ENCODE peak calls at places on chromosomes 12 and 14, in ten cellular contexts. I is PC-9; S is effector memory CD4-positive, alpha-beta T cell; V is esophagus squamous epithelium; P is tibial nerve; G is CD8-positive, alpha-beta memory T cell; D is neural progenitor cell; C is A549; J is WERI-Rb-1; N is upper lobe of right lung. U is an unnamed sample.

GRCh38 chr14:102234331-102235264 is 70.4 kb downstream of the MOK start:
- DNase-seq in I (no peak), S (no peak), V (no peak), P (no peak), G (no peak), D (no peak), C (no peak), J (peak; percentile 42), N (no peak), U (no peak)

GRCh38 chr12:45192041-45192695 is 23.7 kb upstream of the ANO6 start:
- DNase-seq in I (peak; percentile 9), S (no peak), V (no peak), P (no peak), G (no peak), D (peak; percentile 9), C (peak; percentile 62), J (no peak), N (no peak), U (no peak)

GRCh38 chr14:102899516-102899900 is 23.0 kb upstream of the AMN start:
- DNase-seq in I (no peak), S (no peak), V (no peak), P (no peak), G (no peak), D (no peak), C (no peak), J (no peak), N (peak; percentile 35), U (no peak)

GRCh38 chr12:52310622-52311281 is 10.4 kb downstream of the KRT83 start:
- DNase-seq in I (no peak), S (no peak), V (no peak), P (no peak), G (no peak), D (no peak), C (no peak), J (no peak), N (no peak), U (no peak)

GRCh38 chr12:45503887-45504286 is 225.6 kb upstream of the ARID2 start:
- DNase-seq in I (no peak), S (no peak), V (no peak), P (no peak), G (no peak), D (no peak), C (no peak), J (no peak), N (no peak), U (no peak)

GRCh38 chr12:88111074-88111652 is 30.7 kb downstream of the CEP290 start:
- DNase-seq in I (no peak), S (no peak), V (no peak), P (no peak), G (no peak), D (peak; percentile 8), C (peak; percentile 20), J (no peak), N (no peak), U (no peak)

GRCh38 chr12:110862331-110862730 is 15.5 kb downstream of the CCDC63 start:
- DNase-seq in I (no peak), S (no peak), V (no peak), P (no peak), G (no peak), D (peak; percentile 83), C (no peak), J (no peak), N (no peak), U (no peak)

GRCh38 chr12:106133136-106134087 is 5.3 kb downstream of the NUAK1 start:
- DNase-seq in I (peak; percentile 39), S (no peak), V (no peak), P (no peak), G (no peak), D (peak; percentile 40), C (peak; percentile 48), J (no peak), N (no peak), U (no peak)

GRCh38 chr12:51635371-51635770 is 44.3 kb downstream of the SCN8A start:
- DNase-seq in I (no peak), S (no peak), V (no peak), P (no peak), G (no peak), D (no peak), C (no peak), J (no peak), N (no peak), U (no peak)

GRCh38 chr12:99600388-99600787 is 47.2 kb upstream of the GARIN6 start:
- DNase-seq in I (no peak), S (no peak), V (no peak), P (no peak), G (no peak), D (peak; percentile 5), C (no peak), J (no peak), N (no peak), U (no peak)

GRCh38 chr14:99602054-99602787 is 1.8 kb downstream of the CCDC85C start:
- DNase-seq in I (no peak), S (no peak), V (no peak), P (no peak), G (no peak), D (peak; percentile 30), C (no peak), J (no peak), N (peak; percentile 79), U (no peak)

GRCh38 chr14:92986254-92987147 is 63.6 kb downstream of the CHGA start:
- DNase-seq in I (peak; percentile 16), S (no peak), V (no peak), P (no peak), G (peak; percentile 30), D (no peak), C (peak; percentile 53), J (no peak), N (no peak), U (no peak)

GRCh38 chr14:99590746-99591555 is 13.1 kb downstream of the CCDC85C start:
- DNase-seq in I (no peak), S (no peak), V (no peak), P (no peak), G (no peak), D (no peak), C (no peak), J (no peak), N (no peak), U (peak; percentile 62)

GRCh38 chr12:84996759-84997158 is 39.3 kb downstream of the TSPAN19 start:
- DNase-seq in I (no peak), S (no peak), V (no peak), P (no peak), G (no peak), D (no peak), C (no peak), J (no peak), N (no peak), U (no peak)

GRCh38 chr12:107102294-107102693 is 8.9 kb upstream of the CRY1 start:
- DNase-seq in I (no peak), S (no peak), V (no peak), P (no peak), G (no peak), D (no peak), C (no peak), J (no peak), N (no peak), U (no peak)

DNA sequence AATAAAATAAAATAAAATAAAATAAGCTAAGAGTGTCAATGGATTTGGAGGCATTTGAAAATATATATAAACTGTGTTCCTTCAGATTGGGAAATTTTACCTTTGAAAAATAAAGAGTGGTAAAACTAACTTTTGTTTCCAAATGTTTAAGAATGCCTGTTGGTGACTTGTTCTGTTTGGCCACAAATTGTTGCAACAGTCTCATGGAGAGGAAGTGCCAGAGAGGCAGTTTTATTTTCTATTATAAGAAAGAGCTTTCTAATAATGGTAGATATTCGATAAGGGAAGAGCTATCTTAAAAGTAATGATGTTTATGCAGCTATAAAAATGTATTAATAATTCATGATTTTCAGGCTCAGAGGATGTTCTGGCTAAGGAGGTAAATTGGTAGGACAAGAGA is 68.8 kb upstream of the MDGA2 start:
- DNase-seq in I (no peak), S (no peak), V (no peak), P (no peak), G (no peak), D (no peak), C (no peak), J (no peak), N (no peak), U (no peak)
- H3K9me3 ChIP-seq in I (no peaks in the 10 kb centered on the region), S (no peaks in the 10 kb centered on the region), V (no peaks in the 10 kb centered on the region), P (no peaks in the 10 kb centered on the region), G (no peaks in the 10 kb centered on the region), D (no peaks in the 10 kb centered on the region), C (no peaks in the 10 kb centered on the region), J (no peaks in the 10 kb centered on the region), N (no peaks in the 10 kb centered on the region), U (no peaks in the 10 kb centered on the region)

GRCh38 chr12:123397400-123397799 is 13.5 kb downstream of the KMT5A start:
- DNase-seq in I (no peak), S (no peak), V (no peak), P (no peak), G (no peak), D (no peak), C (no peak), J (no peak), N (no peak), U (no peak)
- H3K4me3 ChIP-seq in I (no peak overlapping the region), S (no peak overlapping the region), V (peak overlapping the region; percentile 17), P (no peak overlapping the region), G (no peak overlapping the region), D (no peak overlapping the region), C (no peak overlapping the region), J (no peak overlapping the region), N (no peak overlapping the region), U (no peak overlapping the region)

GRCh38 chr12:86621957-86622356 is 365.8 kb upstream of the MGAT4C start:
- DNase-seq in I (no peak), S (no peak), V (no peak), P (no peak), G (no peak), D (no peak), C (no peak), J (no peak), N (no peak), U (no peak)
- H3K9me3 ChIP-seq in I (peaks cover 21% of the 10 kb centered on the region), S (peaks cover 4% of the 10 kb centered on the region), V (no peaks in the 10 kb centered on the region), P (peaks cover 45% of the 10 kb centered on the region), G (no peaks in the 10 kb centered on the region), D (no peaks in the 10 kb centered on the region), C (peaks cover 28% of the 10 kb centered on the region), J (no peaks in the 10 kb centered on the region), N (no peaks in the 10 kb centered on the region), U (no peaks in the 10 kb centered on the region)

GRCh38 chr12:47210776-47211175 is 131.0 kb upstream of the AMIGO2 start:
- DNase-seq in I (no peak), S (no peak), V (no peak), P (no peak), G (no peak), D (no peak), C (no peak), J (no peak), N (no peak), U (no peak)

GRCh38 chr12:47214771-47215170 is 135.0 kb upstream of the AMIGO2 start:
- DNase-seq in I (no peak), S (no peak), V (no peak), P (no peak), G (no peak), D (no peak), C (no peak), J (no peak), N (no peak), U (peak; percentile 74)

GRCh38 chr12:47216150-47216677 is 136.5 kb upstream of the AMIGO2 start:
- DNase-seq in I (no peak), S (peak; percentile 62), V (no peak), P (peak; percentile 23), G (peak; percentile 84), D (no peak), C (no peak), J (no peak), N (no peak), U (peak; percentile 74)

GRCh38 chr12:47214001-47214619 is 134.4 kb upstream of the AMIGO2 start:
- DNase-seq in I (no peak), S (no peak), V (no peak), P (no peak), G (no peak), D (no peak), C (no peak), J (no peak), N (no peak), U (no peak)

GRCh38 chr12:47212701-47213039 is 132.9 kb upstream of the AMIGO2 start:
- DNase-seq in I (no peak), S (no peak), V (no peak), P (no peak), G (no peak), D (no peak), C (no peak), J (no peak), N (no peak), U (no peak)
- H3K4me3 ChIP-seq in I (no peak overlapping the region), S (peak overlapping the region; percentile 57), V (no peak overlapping the region), P (no peak overlapping the region), G (peak overlapping the region; percentile 92), D (no peak overlapping the region), C (no peak overlapping the region), J (no peak overlapping the region), N (no peak overlapping the region), U (no peak overlapping the region)